ENCODE peak calls at places on chromosomes 4 and X, in five cellular contexts. M is epithelial cell of esophagus; C is kidney; D is CD8-positive, alpha-beta T cell; W is astrocyte of the cerebellum. R is an unnamed sample.

GRCh38 chrX:72102760-72103159 is 29.0 kb downstream of the RTL5 start:
- DNase-seq in M (no peak), C (no peak), D (no peak), W (no peak), R (no peak)

GRCh38 chrX:12269484-12269883 is 131.2 kb downstream of the FRMPD4 start:
- DNase-seq in M (peak; percentile 3), C (no peak), D (no peak), W (no peak), R (no peak)

GRCh38 chr4:27366424-27366823 is 505.8 kb downstream of the STIM2 start:
- DNase-seq in M (peak; percentile 34), C (no peak), D (no peak), W (peak; percentile 91), R (peak; percentile 12)

GRCh38 chr4:27016551-27016950 is 155.9 kb downstream of the STIM2 start:
- DNase-seq in M (peak; percentile 6), C (no peak), D (no peak), W (peak; percentile 24), R (no peak)

GRCh38 chr4:128770807-128771206 is 38.7 kb upstream of the JADE1 start:
- DNase-seq in M (no peak), C (no peak), D (no peak), W (no peak), R (no peak)

GRCh38 chrX:57138674-57139073 is 1.5 kb upstream of the SPIN2A start:
- DNase-seq in M (no peak), C (no peak), D (no peak), W (no peak), R (no peak)

GRCh38 chrX:65690057-65690855 is 22.8 kb downstream of the MSN start:
- DNase-seq in M (peak; percentile 77), C (peak; percentile 66), D (no peak), W (no peak), R (peak; percentile 50)

GRCh38 chr4:162952232-162952631 is 214.5 kb downstream of the NAF1 start:
- DNase-seq in M (peak; percentile 69), C (no peak), D (no peak), W (peak; percentile 75), R (peak; percentile 85)

GRCh38 chr4:122783301-122784215 is 43.1 kb upstream of the FGF2 start:
- DNase-seq in M (peak; percentile 85), C (peak; percentile 76), D (no peak), W (peak; percentile 92), R (peak; percentile 88)

GRCh38 chr4:145920205-145920604 is 18.4 kb downstream of the ZNF827 start:
- DNase-seq in M (peak; percentile 31), C (no peak), D (no peak), W (peak; percentile 99), R (peak; percentile 96)

GRCh38 chrX:110409925-110410324 is 51.3 kb downstream of the RTL9 start:
- DNase-seq in M (peak; percentile 82), C (no peak), D (no peak), W (no peak), R (peak; percentile 41)

GRCh38 chr4:169677150-169677732 is 56.9 kb downstream of the CLCN3 start:
- DNase-seq in M (no peak), C (no peak), D (no peak), W (no peak), R (no peak)

GRCh38 chr4:143307536-143307935 is 29.1 kb upstream of the GAB1 start:
- DNase-seq in M (peak; percentile 44), C (no peak), D (no peak), W (no peak), R (no peak)

GRCh38 chrX:96752776-96753175 is 68.1 kb downstream of the DIAPH2 start:
- DNase-seq in M (peak; percentile 30), C (peak; percentile 15), D (no peak), W (no peak), R (no peak)

GRCh38 chrX:103063918-103064434 is at the start of gene BEX1:
- DNase-seq in M (peak; percentile 5), C (peak; percentile 70), D (peak; percentile 33), W (peak; percentile 9), R (peak; percentile 67)

GRCh38 chr4:101086801-101087586 is 260.3 kb downstream of the PPP3CA start:
- DNase-seq in M (no peak), C (no peak), D (no peak), W (no peak), R (no peak)

GRCh38 chrX:144896323-144896722 is 351.0 kb upstream of the SPANXN1 start:
- DNase-seq in M (peak; percentile 0), C (no peak), D (no peak), W (no peak), R (peak; percentile 0)
- H3K4me3 ChIP-seq in M (no peak overlapping the region), C (no peak overlapping the region), D (no peak overlapping the region), W (no peak overlapping the region), R (no peak overlapping the region)

DNA sequence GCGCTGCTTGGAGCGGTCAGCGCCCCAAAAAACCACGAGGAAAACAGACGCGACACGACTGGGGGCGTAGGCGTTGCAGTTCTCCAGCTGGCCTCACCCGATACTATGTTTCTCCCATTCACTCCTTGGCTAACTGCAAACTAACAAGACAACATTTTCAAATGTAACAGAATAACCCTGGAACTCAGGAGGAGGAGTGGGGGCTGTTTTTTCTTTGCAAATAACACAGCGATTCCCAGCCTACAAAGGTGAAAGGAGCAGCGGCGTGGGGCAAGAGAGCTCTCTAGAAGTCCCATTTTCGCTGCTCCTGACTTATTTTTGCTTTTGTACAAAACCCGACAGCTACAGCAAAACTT is 1.7 kb downstream of the SOX3 start:
- DNase-seq in M (no peak), C (no peak), D (no peak), W (no peak), R (no peak)
- H3K4me3 ChIP-seq in M (no peak overlapping the region), C (no peak overlapping the region), D (no peak overlapping the region), W (peak overlapping the region; percentile 15), R (no peak overlapping the region)

DNA sequence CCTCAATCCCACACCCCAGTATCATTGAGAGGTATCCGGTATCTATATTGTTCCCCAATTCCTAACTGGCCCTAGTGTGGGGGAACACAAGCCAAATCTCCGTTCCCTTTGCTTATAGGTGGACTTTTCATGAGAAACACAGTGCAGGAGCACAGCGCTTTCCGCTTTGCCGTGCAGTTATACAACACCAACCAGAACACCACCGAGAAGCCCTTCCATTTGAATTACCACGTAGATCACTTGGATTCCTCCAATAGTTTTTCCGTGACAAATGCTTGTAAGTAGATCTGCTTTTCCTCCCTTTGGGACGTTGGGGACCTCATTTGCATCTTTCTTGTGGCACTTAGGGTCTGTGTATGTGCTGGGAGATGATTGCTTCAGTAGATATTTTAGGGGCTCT is 1.6 kb downstream of the GRIA3 start:
- DNase-seq in M (no peak), C (no peak), D (no peak), W (no peak), R (no peak)
- H3K4me3 ChIP-seq in M (peak overlapping the region; percentile 50), C (no peak overlapping the region), D (no peak overlapping the region), W (peak overlapping the region; percentile 38), R (no peak overlapping the region)

DNA sequence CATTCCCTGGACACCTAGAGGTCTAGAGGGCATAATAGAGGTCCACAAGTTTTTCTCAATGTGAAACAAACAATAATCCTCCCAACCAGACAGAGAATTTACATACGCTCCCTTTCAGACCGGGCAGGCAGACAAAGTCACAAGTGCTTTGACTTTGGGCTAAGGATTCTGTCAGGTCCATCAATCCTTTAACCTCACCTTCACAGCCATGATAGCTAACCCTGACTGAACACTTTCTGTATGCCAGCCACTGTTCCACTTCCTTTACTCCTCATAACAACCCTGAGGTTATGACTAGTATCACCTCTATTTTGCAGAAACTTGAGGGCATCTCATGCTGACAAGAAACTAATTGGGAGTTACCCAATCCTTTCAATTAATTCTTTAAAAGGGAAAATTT is 118.8 kb upstream of the AFF2 start:
- DNase-seq in M (no peak), C (no peak), D (no peak), W (no peak), R (no peak)
- H3K4me3 ChIP-seq in M (no peak overlapping the region), C (no peak overlapping the region), D (peak overlapping the region; percentile 36), W (no peak overlapping the region), R (no peak overlapping the region)

GRCh38 chrX:140980271-140980670 is 22.1 kb upstream of the SPANXB1 start:
- DNase-seq in M (no peak), C (no peak), D (no peak), W (no peak), R (no peak)
- H3K4me3 ChIP-seq in M (no peak overlapping the region), C (no peak overlapping the region), D (no peak overlapping the region), W (no peak overlapping the region), R (no peak overlapping the region)

GRCh38 chr4:1862055-1862911 is 6.3 kb upstream of the LETM1 start:
- DNase-seq in M (no peak), C (peak; percentile 68), D (peak; percentile 37), W (no peak), R (no peak)
- H3K4me3 ChIP-seq in M (no peak overlapping the region), C (no peak overlapping the region), D (peak overlapping the region; percentile 50), W (no peak overlapping the region), R (peak overlapping the region; percentile 43)

GRCh38 chrX:33721927-33722326 is 410.2 kb downstream of the FAM47A start:
- DNase-seq in M (no peak), C (no peak), D (no peak), W (no peak), R (no peak)
- H3K4me3 ChIP-seq in M (no peak overlapping the region), C (no peak overlapping the region), D (no peak overlapping the region), W (no peak overlapping the region), R (no peak overlapping the region)

R was measured in choroid plexus epithelial cell.